ENCODE peak calls at places on chromosomes 4 and X, in four cellular contexts. K, E, J and L are unnamed samples. For H3K4me1, the result is how much of the 10 kb centered on the place peaks cover.

GRCh38 chr4:128287159-128287870 is at the start of gene PGRMC2:
- DNase-seq in J (peak), K (no peak), E (no peak), L (peak)

GRCh38 chr4:152937280-152937534 is 1.1 kb downstream of the FHDC1 start:
- DNase-seq in K (no peak), J (no peak), E (no peak), L (no peak)

GRCh38 chr4:30948653-30949052 is 228.5 kb downstream of the PCDH7 start:
- DNase-seq in E (no peak), J (no peak), K (no peak), L (no peak)

GRCh38 chr4:2281575-2282343 is 19.9 kb upstream of the MXD4 start:
- DNase-seq in K (no peak), E (no peak), J (peak), L (peak)

GRCh38 chrX:128781506-128781905 is 729.3 kb upstream of the ACTRT1 start:
- DNase-seq in K (no peak), E (no peak), J (no peak), L (no peak)

GRCh38 chrX:2767631-2768455 is 16.0 kb downstream of the XG start:
- DNase-seq in E (peak), K (peak), J (no peak), L (peak)

GRCh38 chr4:144338148-144338547 is 197.6 kb upstream of the GYPA start:
- DNase-seq in J (no peak), E (no peak), K (no peak), L (no peak)

GRCh38 chr4:165324203-165324917 is 3.1 kb upstream of the MSMO1 start:
- DNase-seq in J (no peak), E (no peak), K (no peak), L (no peak)

GRCh38 chrX:48937065-48937907 is 18.5 kb upstream of the PIM2 start:
- DNase-seq in K (peak), J (no peak), E (no peak), L (peak)

GRCh38 chr4:74531952-74532794 is 87.2 kb downstream of the AREG start:
- DNase-seq in E (no peak), K (no peak), J (no peak), L (peak)

GRCh38 chr4:140012688-140013087 is 141.3 kb downstream of the MAML3 start:
- DNase-seq in E (no peak), J (no peak), K (peak), L (no peak)

GRCh38 chr4:99816611-99817309 is at the start of gene DAPP1:
- DNase-seq in E (no peak), K (peak), J (no peak), L (peak)

GRCh38 chr4:25590171-25590570 is 65.5 kb upstream of the SLC34A2 start:
- DNase-seq in K (no peak), E (no peak), J (no peak), L (no peak)

GRCh38 chrX:433771-434170 is 47.1 kb upstream of the PPP2R3B start:
- DNase-seq in K (peak), J (no peak), E (no peak), L (no peak)

GRCh38 chr4:147581601-147582350 is 35.4 kb upstream of the TMEM184C start:
- DNase-seq in E (no peak), J (no peak), K (no peak), L (no peak)

GRCh38 chrX:13000311-13000811 is 25.5 kb downstream of the TMSB4X start:
- DNase-seq in J (no peak), K (peak), E (no peak), L (no peak)

GRCh38 chr4:3255611-3256186 is 6.7 kb downstream of the MSANTD1 start:
- DNase-seq in J (peak), K (no peak), E (no peak), L (no peak)

GRCh38 chr4:156771171-156771837 is 200.3 kb downstream of the PDGFC start:
- DNase-seq in K (no peak), J (no peak), E (peak), L (no peak)

GRCh38 chr4:110769578-110769977 is 146.7 kb upstream of the PITX2 start:
- DNase-seq in E (no peak), J (no peak), K (no peak), L (no peak)

GRCh38 chrX:16185725-16186136 is 18.4 kb downstream of the MAGEB17 start:
- DNase-seq in E (no peak), K (no peak), J (no peak), L (no peak)

GRCh38 chr4:161336016-161336415 is 827.8 kb downstream of the FSTL5 start:
- DNase-seq in E (no peak), K (no peak), J (no peak), L (no peak)

GRCh38 chrX:45756562-45756961 is 555.9 kb upstream of the DIPK2B start:
- DNase-seq in J (no peak), E (no peak), K (no peak), L (no peak)

GRCh38 chrX:45757272-45757671 is 556.6 kb upstream of the DIPK2B start:
- DNase-seq in E (no peak), K (no peak), J (no peak), L (no peak)

GRCh38 chrX:45760187-45760742 is 559.6 kb upstream of the DIPK2B start:
- DNase-seq in K (no peak), E (no peak), J (no peak), L (no peak)

GRCh38 chrX:45758738-45759397 is 558.2 kb upstream of the DIPK2B start:
- DNase-seq in K (no peak), E (no peak), J (no peak), L (no peak)

DNA sequence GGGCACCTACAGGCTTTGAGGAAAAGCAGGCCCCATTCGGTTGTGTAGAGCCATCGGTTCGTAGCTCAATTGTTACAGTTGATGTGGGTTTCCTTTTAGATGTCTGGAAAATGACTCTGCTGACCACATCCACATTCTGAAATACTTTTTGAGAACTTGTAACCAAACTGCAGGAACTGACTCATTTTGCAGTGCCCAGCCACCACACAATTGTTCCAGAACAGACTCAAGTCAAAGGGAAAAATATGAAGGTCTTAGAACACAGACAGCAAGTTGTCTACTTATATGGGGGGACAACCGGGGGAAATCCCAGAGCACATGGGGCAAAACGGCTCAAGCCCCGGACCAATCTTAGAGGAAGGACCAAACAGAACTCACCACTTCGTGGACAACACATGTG is 557.6 kb upstream of the DIPK2B start:
- DNase-seq in J (no peak), E (no peak), K (no peak), L (no peak)
- H3K4me1 ChIP-seq in J (under half), E (under half), K (under half), L (under half)

GRCh38 chrX:153476628-153477027 is 6.3 kb upstream of the HAUS7 start:
- DNase-seq in K (no peak), E (peak), J (no peak), L (no peak)
- H3K4me3 ChIP-seq in K (no peak), E (no peak), J (no peak), L (no peak)

GRCh38 chrX:100696699-100697351 is 35.1 kb downstream of the SYTL4 start:
- DNase-seq in K (no peak), J (no peak), E (no peak), L (no peak)
- H3K4me1 ChIP-seq in K (under half), J (under half), E (under half), L (under half)

DNA sequence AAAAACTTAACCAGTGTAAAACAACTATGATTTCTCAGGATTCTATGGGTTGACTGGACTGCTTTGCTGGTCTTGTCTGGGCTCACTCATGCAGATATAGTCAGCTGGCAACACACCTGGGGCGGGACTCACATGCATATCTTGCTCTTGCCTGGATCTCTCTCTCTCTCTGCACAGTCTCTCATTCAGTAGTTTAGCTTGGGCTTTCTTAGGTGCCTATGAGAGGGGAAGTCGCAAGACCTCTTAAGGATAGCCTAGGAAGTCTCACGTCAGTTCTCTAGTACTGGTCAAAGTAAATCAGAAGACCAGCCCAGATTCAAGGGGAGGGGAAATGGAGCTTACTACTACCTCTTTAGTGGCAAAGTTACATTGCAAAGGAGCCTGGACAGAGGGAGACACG is 2.0 kb downstream of the COPS4 start:
- DNase-seq in E (no peak), K (no peak), J (no peak), L (no peak)
- H3K4me3 ChIP-seq in E (no peak), K (no peak), J (no peak), L (no peak)

GRCh38 chr4:7858498-7858897 is 81.2 kb downstream of the AFAP1 start:
- DNase-seq in K (no peak), J (no peak), E (no peak), L (no peak)

GRCh38 chr4:7860600-7861158 is 79.0 kb downstream of the AFAP1 start:
- DNase-seq in J (no peak), K (no peak), E (no peak), L (no peak)

GRCh38 chr4:7857238-7857701 is 82.4 kb downstream of the AFAP1 start:
- DNase-seq in K (no peak), J (no peak), E (peak), L (no peak)

GRCh38 chr4:7857993-7858392 is 81.7 kb downstream of the AFAP1 start:
- DNase-seq in J (no peak), K (no peak), E (no peak), L (no peak)

GRCh38 chr4:7859350-7859749 is 80.3 kb downstream of the AFAP1 start:
- DNase-seq in K (no peak), E (no peak), J (no peak), L (no peak)
- H3K4me1 ChIP-seq in K (under half), E (under half), J (under half), L (under half)

DNA sequence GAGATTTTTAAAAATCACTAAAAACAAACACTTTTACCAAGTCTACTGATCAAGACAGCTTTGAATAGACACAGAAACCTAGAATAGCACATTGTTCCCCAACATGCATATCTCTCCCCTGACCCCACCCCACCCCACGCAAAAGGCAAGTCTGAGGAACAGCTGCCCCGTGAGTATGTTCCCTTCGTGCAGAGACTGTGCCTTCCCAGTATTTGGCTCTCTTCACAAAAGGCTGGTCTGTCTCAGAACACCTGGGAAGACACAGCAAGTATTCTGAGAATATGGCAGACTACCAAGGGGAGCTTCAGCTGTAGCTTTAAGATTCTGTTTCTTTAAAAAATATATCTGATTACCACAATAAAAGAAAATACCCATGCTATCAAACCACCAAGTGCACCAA is 134.0 kb downstream of the SH3KBP1 start:
- DNase-seq in E (no peak), J (no peak), K (no peak), L (no peak)
- H3K4me3 ChIP-seq in E (no peak), J (no peak), K (no peak), L (no peak)

GRCh38 chr4:77002321-77002720 is 52.8 kb downstream of the SEPTIN11 start:
- DNase-seq in K (no peak), E (no peak), J (no peak), L (no peak)
- H3K4me1 ChIP-seq in K (under half), E (under half), J (under half), L (under half)

GRCh38 chrX:118353081-118353850 is 7.4 kb downstream of the WDR44 start:
- DNase-seq in E (no peak), J (no peak), K (no peak), L (no peak)
- H3K4me3 ChIP-seq in E (no peak), J (no peak), K (no peak), L (no peak)

DNA sequence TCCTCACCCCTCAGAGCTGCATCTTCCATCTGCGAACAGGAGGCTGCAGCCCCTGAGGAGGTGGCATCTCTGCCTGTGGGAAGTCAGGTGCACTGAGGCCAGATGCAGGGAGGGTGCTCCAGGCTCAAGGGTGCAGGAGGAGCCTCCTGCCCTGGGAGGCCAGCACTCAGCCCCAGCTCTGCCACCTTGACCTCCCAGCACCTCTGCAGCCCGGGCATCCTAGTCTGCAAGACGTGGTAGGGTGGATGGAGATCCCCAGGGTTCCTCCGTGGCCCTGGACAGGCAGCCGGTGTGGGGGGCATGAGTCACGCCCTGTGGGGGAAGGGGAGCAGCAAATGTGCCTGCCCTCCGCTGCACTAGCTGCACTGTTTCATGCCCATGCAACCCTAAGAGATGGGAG is 64.7 kb downstream of the TRMT44 start:
- DNase-seq in J (no peak), K (no peak), E (no peak), L (no peak)
- H3K4me1 ChIP-seq in J (under half), K (under half), E (under half), L (under half)